ENCODE peak calls at places on chromosome 15, in six cellular contexts. One of them, this sample, is unnamed.

GRCh38 chr15:64014995-64015394 is 31.3 kb downstream of the DAPK2 start:
- DNase-seq in GM12878: no peak
- DNase-seq in psoas muscle: peak; percentile 67
- DNase-seq in H1: no peak
- DNase-seq in mucosa of descending colon: no peak
- DNase-seq in mammary epithelial cell: no peak
- DNase-seq in this sample: no peak

GRCh38 chr15:89406218-89406716 is 71.6 kb upstream of the POLG start:
- DNase-seq in mucosa of descending colon: no peak
- DNase-seq in H1: no peak
- DNase-seq in GM12878: no peak
- DNase-seq in psoas muscle: no peak
- DNase-seq in mammary epithelial cell: no peak
- DNase-seq in this sample: no peak

GRCh38 chr15:38558714-38559059 is 5.9 kb downstream of the RASGRP1 start:
- DNase-seq in psoas muscle: no peak
- DNase-seq in GM12878: no peak
- DNase-seq in mucosa of descending colon: no peak
- DNase-seq in mammary epithelial cell: no peak
- DNase-seq in H1: no peak
- DNase-seq in this sample: no peak

GRCh38 chr15:25416693-25417092 is 22.1 kb downstream of the UBE3A start:
- DNase-seq in mammary epithelial cell: peak; percentile 73
- DNase-seq in psoas muscle: no peak
- DNase-seq in mucosa of descending colon: no peak
- DNase-seq in H1: no peak
- DNase-seq in GM12878: peak; percentile 71
- DNase-seq in this sample: peak; percentile 53

GRCh38 chr15:41487802-41488201 is 5.9 kb upstream of the ITPKA start:
- DNase-seq in GM12878: no peak
- DNase-seq in mammary epithelial cell: no peak
- DNase-seq in H1: no peak
- DNase-seq in mucosa of descending colon: no peak
- DNase-seq in psoas muscle: no peak
- DNase-seq in this sample: no peak

GRCh38 chr15:39498642-39499041 is 82.2 kb upstream of the THBS1 start:
- DNase-seq in mucosa of descending colon: no peak
- DNase-seq in mammary epithelial cell: no peak
- DNase-seq in psoas muscle: no peak
- DNase-seq in H1: no peak
- DNase-seq in GM12878: no peak
- DNase-seq in this sample: no peak

GRCh38 chr15:78365931-78366330 is 25.8 kb downstream of the CRABP1 start:
- DNase-seq in psoas muscle: no peak
- DNase-seq in H1: no peak
- DNase-seq in GM12878: no peak
- DNase-seq in mucosa of descending colon: peak; percentile 78
- DNase-seq in mammary epithelial cell: no peak
- DNase-seq in this sample: no peak

GRCh38 chr15:66252411-66253295 is 897 bp downstream of the MEGF11 start:
- DNase-seq in mammary epithelial cell: peak; percentile 29
- DNase-seq in psoas muscle: peak; percentile 50
- DNase-seq in GM12878: no peak
- DNase-seq in mucosa of descending colon: peak; percentile 70
- DNase-seq in H1: no peak
- DNase-seq in this sample: no peak

GRCh38 chr15:44183363-44183762 is 11.7 kb downstream of the FRMD5 start:
- DNase-seq in H1: no peak
- DNase-seq in psoas muscle: no peak
- DNase-seq in mammary epithelial cell: no peak
- DNase-seq in mucosa of descending colon: no peak
- DNase-seq in GM12878: no peak
- DNase-seq in this sample: no peak

GRCh38 chr15:74307827-74308642 is 59.4 kb downstream of the CYP11A1 start:
- DNase-seq in GM12878: no peak
- DNase-seq in mucosa of descending colon: peak; percentile 65
- DNase-seq in mammary epithelial cell: peak; percentile 58
- DNase-seq in H1: no peak
- DNase-seq in psoas muscle: no peak
- DNase-seq in this sample: no peak

GRCh38 chr15:80706161-80706560 is 11.1 kb downstream of the ABHD17C start:
- DNase-seq in psoas muscle: no peak
- DNase-seq in mucosa of descending colon: no peak
- DNase-seq in mammary epithelial cell: no peak
- DNase-seq in GM12878: no peak
- DNase-seq in H1: no peak
- DNase-seq in this sample: no peak

GRCh38 chr15:64348455-64348854 is 7.5 kb downstream of the CSNK1G1 start:
- DNase-seq in GM12878: no peak
- DNase-seq in mucosa of descending colon: no peak
- DNase-seq in mammary epithelial cell: no peak
- DNase-seq in H1: no peak
- DNase-seq in psoas muscle: no peak
- DNase-seq in this sample: no peak

GRCh38 chr15:35724626-35725025 is 178.7 kb upstream of the DPH6 start:
- DNase-seq in mammary epithelial cell: no peak
- DNase-seq in GM12878: no peak
- DNase-seq in H1: no peak
- DNase-seq in mucosa of descending colon: no peak
- DNase-seq in psoas muscle: no peak
- DNase-seq in this sample: no peak

GRCh38 chr15:73075151-73075859 is 23.0 kb downstream of the NEO1 start:
- DNase-seq in psoas muscle: no peak
- DNase-seq in mammary epithelial cell: peak; percentile 49
- DNase-seq in mucosa of descending colon: no peak
- DNase-seq in H1: no peak
- DNase-seq in GM12878: no peak
- DNase-seq in this sample: no peak
- H3K4me3 ChIP-seq in psoas muscle: no peak overlapping the region
- H3K4me3 ChIP-seq in mammary epithelial cell: no peak overlapping the region
- H3K4me3 ChIP-seq in mucosa of descending colon: no peak overlapping the region
- H3K4me3 ChIP-seq in H1: no peak overlapping the region
- H3K4me3 ChIP-seq in GM12878: no peak overlapping the region
- H3K4me3 ChIP-seq in this sample: no peak overlapping the region

GRCh38 chr15:84605225-84605882 is 4.5 kb downstream of the ZSCAN2 start:
- DNase-seq in psoas muscle: no peak
- DNase-seq in GM12878: no peak
- DNase-seq in H1: no peak
- DNase-seq in mucosa of descending colon: no peak
- DNase-seq in mammary epithelial cell: no peak
- DNase-seq in this sample: no peak
- H3K36me3 ChIP-seq in psoas muscle: no peaks in the 10 kb centered on the region
- H3K36me3 ChIP-seq in GM12878: peaks cover 9% of the 10 kb centered on the region
- H3K36me3 ChIP-seq in H1: no peaks in the 10 kb centered on the region
- H3K36me3 ChIP-seq in mucosa of descending colon: no peaks in the 10 kb centered on the region
- H3K36me3 ChIP-seq in mammary epithelial cell: no peaks in the 10 kb centered on the region
- H3K36me3 ChIP-seq in this sample: peaks cover 1% of the 10 kb centered on the region

DNA sequence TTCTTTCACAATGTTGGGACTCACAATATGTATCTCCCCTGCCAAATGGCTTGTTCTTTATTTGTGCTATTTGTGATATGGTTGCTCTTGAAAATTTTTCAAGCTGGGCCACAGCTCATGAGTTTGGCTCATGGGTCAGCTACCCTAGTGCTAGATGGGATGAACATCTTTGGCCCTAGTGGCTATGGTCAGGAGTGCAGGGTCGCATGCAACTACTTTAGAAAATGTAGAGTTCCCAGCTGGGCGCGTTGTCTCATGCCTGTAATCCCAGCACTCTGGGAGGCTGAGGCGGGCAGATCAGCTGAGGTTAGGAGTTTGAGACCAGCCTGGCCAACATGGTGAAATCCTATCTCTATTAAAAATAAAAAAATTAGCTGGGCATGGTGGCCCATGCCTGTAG is 55.8 kb downstream of the POLR2M start:
- DNase-seq in psoas muscle: no peak
- DNase-seq in mucosa of descending colon: no peak
- DNase-seq in GM12878: no peak
- DNase-seq in H1: no peak
- DNase-seq in mammary epithelial cell: no peak
- DNase-seq in this sample: no peak
- TF ChIP-seq CTCF in psoas muscle: no peak
- TF ChIP-seq CTCF in mucosa of descending colon: no peak
- TF ChIP-seq CTCF in GM12878: peak; percentile 14
- TF ChIP-seq CTCF in H1: peak; percentile 24
- TF ChIP-seq CTCF in mammary epithelial cell: no peak
- TF ChIP-seq CTCF in this sample: no peak

GRCh38 chr15:77028451-77029165 is 33.7 kb downstream of the PSTPIP1 start:
- DNase-seq in mucosa of descending colon: no peak
- DNase-seq in psoas muscle: no peak
- DNase-seq in H1: no peak
- DNase-seq in mammary epithelial cell: no peak
- DNase-seq in GM12878: no peak
- DNase-seq in this sample: no peak
- H3K4me3 ChIP-seq in mucosa of descending colon: no peak overlapping the region
- H3K4me3 ChIP-seq in psoas muscle: peak overlapping the region; percentile 53
- H3K4me3 ChIP-seq in H1: peak overlapping the region; percentile 28
- H3K4me3 ChIP-seq in mammary epithelial cell: no peak overlapping the region
- H3K4me3 ChIP-seq in GM12878: no peak overlapping the region
- H3K4me3 ChIP-seq in this sample: peak overlapping the region; percentile 6

GRCh38 chr15:62722237-62722636 is 320.3 kb upstream of the TPM1 start:
- DNase-seq in H1: no peak
- DNase-seq in psoas muscle: no peak
- DNase-seq in GM12878: no peak
- DNase-seq in mucosa of descending colon: no peak
- DNase-seq in mammary epithelial cell: no peak
- DNase-seq in this sample: no peak
- H3K36me3 ChIP-seq in H1: no peaks in the 10 kb centered on the region
- H3K36me3 ChIP-seq in psoas muscle: peaks cover 3% of the 10 kb centered on the region
- H3K36me3 ChIP-seq in GM12878: no peaks in the 10 kb centered on the region
- H3K36me3 ChIP-seq in mucosa of descending colon: no peaks in the 10 kb centered on the region
- H3K36me3 ChIP-seq in mammary epithelial cell: no peaks in the 10 kb centered on the region
- H3K36me3 ChIP-seq in this sample: no peaks in the 10 kb centered on the region

GRCh38 chr15:79397264-79397663 is 34.9 kb upstream of the MINAR1 start:
- DNase-seq in H1: no peak
- DNase-seq in mammary epithelial cell: no peak
- DNase-seq in psoas muscle: no peak
- DNase-seq in GM12878: no peak
- DNase-seq in mucosa of descending colon: no peak
- DNase-seq in this sample: no peak

GRCh38 chr15:79399591-79399990 is 32.5 kb upstream of the MINAR1 start:
- DNase-seq in mucosa of descending colon: no peak
- DNase-seq in mammary epithelial cell: no peak
- DNase-seq in psoas muscle: no peak
- DNase-seq in GM12878: no peak
- DNase-seq in H1: no peak
- DNase-seq in this sample: no peak

GRCh38 chr15:79394231-79394630 is 37.9 kb upstream of the MINAR1 start:
- DNase-seq in psoas muscle: no peak
- DNase-seq in mucosa of descending colon: no peak
- DNase-seq in mammary epithelial cell: no peak
- DNase-seq in H1: no peak
- DNase-seq in GM12878: no peak
- DNase-seq in this sample: no peak
- TF ChIP-seq CTCF in psoas muscle: no peak
- TF ChIP-seq CTCF in mucosa of descending colon: no peak
- TF ChIP-seq CTCF in mammary epithelial cell: no peak
- TF ChIP-seq CTCF in H1: no peak
- TF ChIP-seq CTCF in GM12878: no peak
- TF ChIP-seq CTCF in this sample: no peak

GRCh38 chr15:55915876-55916567 is 77.4 kb downstream of the NEDD4 start:
- DNase-seq in psoas muscle: no peak
- DNase-seq in mammary epithelial cell: no peak
- DNase-seq in GM12878: no peak
- DNase-seq in mucosa of descending colon: no peak
- DNase-seq in H1: no peak
- DNase-seq in this sample: no peak
- H3K4me3 ChIP-seq in psoas muscle: peak overlapping the region; percentile 68
- H3K4me3 ChIP-seq in mammary epithelial cell: peak overlapping the region; percentile 67
- H3K4me3 ChIP-seq in GM12878: no peak overlapping the region
- H3K4me3 ChIP-seq in mucosa of descending colon: no peak overlapping the region
- H3K4me3 ChIP-seq in H1: no peak overlapping the region
- H3K4me3 ChIP-seq in this sample: no peak overlapping the region

This sample was measured in kidney epithelial cell.